ENCODE peak calls at places on chromosome 22, in four cellular contexts. W is CD4-positive, CD25-positive, alpha-beta regulatory T cell; H is ovary; M is cardiac muscle cell. G is an unnamed sample. For H3K27me3, the result is how much of the 10 kb centered on the place peaks cover.

GRCh38 chr22:19610518-19611253 is 86.5 kb upstream of the CLDN5 start:
- DNase-seq in W (no peak), H (no peak), M (no peak), G (no peak)

GRCh38 chr22:20981787-20982562 is at the start of gene LZTR1:
- DNase-seq in W (peak), H (peak), M (peak), G (peak)

GRCh38 chr22:24554316-24555159 is at the start of gene GUCD1:
- DNase-seq in W (peak), H (no peak), M (peak), G (peak)

GRCh38 chr22:22371031-22371541 is 126.5 kb downstream of the VPREB1 start:
- DNase-seq in W (no peak), H (no peak), M (peak), G (no peak)

GRCh38 chr22:47796128-47796908 is 1033.9 kb downstream of the TBC1D22A start:
- DNase-seq in W (no peak), H (no peak), M (no peak), G (no peak)

GRCh38 chr22:19016081-19016480 is 80.0 kb upstream of the PRODH start:
- DNase-seq in W (no peak), H (no peak), M (no peak), G (no peak)

GRCh38 chr22:33038836-33039235 is 19.3 kb downstream of the SYN3 start:
- DNase-seq in W (no peak), H (no peak), M (no peak), G (no peak)

GRCh38 chr22:46425011-46425410 is 89.5 kb downstream of the TRMU start:
- DNase-seq in W (no peak), H (no peak), M (peak), G (no peak)

GRCh38 chr22:36787594-36787993 is 11.7 kb upstream of the IFT27 start:
- DNase-seq in W (no peak), H (no peak), M (no peak), G (no peak)
- H3K27me3 ChIP-seq in W (under half), H (under half), M (under half), G (under half)

DNA sequence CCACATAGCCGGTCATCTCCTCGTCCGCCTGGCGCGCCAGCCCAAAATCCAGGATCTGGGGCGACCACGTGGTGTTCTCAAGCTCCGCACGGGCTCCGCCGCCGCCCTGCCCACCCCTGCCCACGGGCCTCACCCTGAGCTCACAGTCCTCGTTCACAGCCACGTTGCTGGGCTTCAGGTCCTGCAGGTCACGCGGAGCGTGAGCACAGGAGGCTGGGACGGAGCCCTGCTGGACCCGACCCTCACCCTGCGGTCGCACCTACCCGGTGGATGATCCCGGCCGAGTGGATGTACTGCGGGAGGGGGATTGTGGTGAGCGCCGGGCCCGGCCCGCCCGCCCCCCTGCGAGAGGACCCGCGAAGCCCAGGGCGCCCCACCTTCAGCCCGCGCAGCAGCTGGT is 3.2 kb downstream of the MAPK11 start:
- DNase-seq in W (no peak), H (no peak), M (no peak), G (no peak)
- H3K4me3 ChIP-seq in W (no peak), H (no peak), M (no peak), G (no peak)

GRCh38 chr22:30825711-30826505 is 131.2 kb downstream of the OSBP2 start:
- DNase-seq in W (no peak), H (no peak), M (no peak), G (no peak)
- H3K27me3 ChIP-seq in W (under half), H (under half), M (under half), G (under half)

GRCh38 chr22:38460367-38460952 is 5.5 kb upstream of the KCNJ4 start:
- DNase-seq in W (no peak), H (no peak), M (no peak), G (no peak)

GRCh38 chr22:38462960-38463784 is 4.7 kb upstream of the KDELR3 start:
- DNase-seq in W (no peak), H (peak), M (peak), G (no peak)

GRCh38 chr22:38461414-38462081 is 6.3 kb upstream of the KDELR3 start:
- DNase-seq in W (peak), H (peak), M (peak), G (peak)

GRCh38 chr22:38456841-38457699 is 2.1 kb upstream of the KCNJ4 start:
- DNase-seq in W (no peak), H (no peak), M (no peak), G (no peak)

GRCh38 chr22:38461057-38461413 is 6.0 kb upstream of the KCNJ4 start:
- DNase-seq in W (no peak), H (no peak), M (peak), G (no peak)
- H3K4me3 ChIP-seq in W (no peak), H (no peak), M (no peak), G (no peak)

GRCh38 chr22:43407591-43407990 is 4.2 kb upstream of the MPPED1 start:
- DNase-seq in W (no peak), H (no peak), M (no peak), G (no peak)
- H3K27me3 ChIP-seq in W (under half), H (under half), M (under half), G (under half)

GRCh38 chr22:38454361-38455062 is 487 bp downstream of the KCNJ4 start:
- DNase-seq in W (peak), H (no peak), M (no peak), G (peak)

GRCh38 chr22:38454011-38454360 is 1.0 kb downstream of the KCNJ4 start:
- DNase-seq in W (no peak), H (no peak), M (no peak), G (no peak)

GRCh38 chr22:38455063-38455529 is at the start of gene KCNJ4:
- DNase-seq in W (no peak), H (no peak), M (no peak), G (no peak)

GRCh38 chr22:38455530-38456271 is 702 bp upstream of the KCNJ4 start:
- DNase-seq in W (no peak), H (peak), M (peak), G (no peak)

GRCh38 chr22:38456272-38456837 is 1.4 kb upstream of the KCNJ4 start:
- DNase-seq in W (no peak), H (no peak), M (no peak), G (no peak)
- H3K4me3 ChIP-seq in W (no peak), H (no peak), M (peak), G (no peak)

GRCh38 chr22:41915035-41915782 is at the start of gene SHISA8:
- DNase-seq in W (peak), H (peak), M (peak), G (peak)

GRCh38 chr22:41913842-41914534 is 886 bp downstream of the SHISA8 start:
- DNase-seq in W (peak), H (no peak), M (no peak), G (peak)

GRCh38 chr22:41913040-41913719 is 1.7 kb downstream of the SHISA8 start:
- DNase-seq in W (no peak), H (no peak), M (no peak), G (peak)

GRCh38 chr22:41915783-41916493 is 1.1 kb upstream of the SHISA8 start:
- DNase-seq in W (no peak), H (no peak), M (no peak), G (peak)

GRCh38 chr22:41914611-41915034 is 251 bp downstream of the SHISA8 start:
- DNase-seq in W (no peak), H (no peak), M (no peak), G (no peak)
- H3K27me3 ChIP-seq in W (under half), H (under half), M (half or more), G (under half)

G was measured in GM06990.